ENCODE peak calls at places on chromosomes 4 and X, in eight cellular contexts. B, T, A, O, V, S, M and J are unnamed samples.

GRCh38 chr4:133624744-133625143 is 475.6 kb downstream of the PCDH10 start:
- DNase-seq in S (no peak), T (no peak), O (no peak), A (no peak), B (no peak), M (no peak), V (no peak), J (no peak)

GRCh38 chrX:123282241-123282640 is 98.2 kb downstream of the GRIA3 start:
- DNase-seq in A (no peak), B (no peak), T (no peak), S (no peak), M (no peak), V (no peak), O (no peak), J (no peak)

GRCh38 chr4:176099314-176099713 is 33.7 kb downstream of the WDR17 start:
- DNase-seq in M (no peak), S (no peak), B (no peak), T (no peak), O (no peak), V (no peak), A (no peak), J (no peak)

GRCh38 chr4:140213736-140214135 is 59.8 kb upstream of the MAML3 start:
- DNase-seq in M (no peak), O (no peak), A (peak), V (no peak), S (peak), B (no peak), T (no peak), J (no peak)

GRCh38 chr4:54781771-54782170 is 124.0 kb downstream of the KIT start:
- DNase-seq in T (no peak), M (no peak), S (no peak), B (no peak), O (no peak), A (no peak), V (no peak), J (no peak)

GRCh38 chrX:105126201-105126600 is 94.3 kb downstream of the TEX13A start:
- DNase-seq in M (no peak), V (no peak), B (no peak), O (no peak), A (no peak), S (no peak), T (no peak), J (no peak)

GRCh38 chrX:130772313-130773140 is 130.5 kb downstream of the ENOX2 start:
- DNase-seq in M (no peak), B (peak), O (no peak), V (no peak), T (no peak), S (no peak), A (peak), J (no peak)

GRCh38 chr4:20512053-20512810 is 188.0 kb upstream of the PACRGL start:
- DNase-seq in T (no peak), S (no peak), V (no peak), B (peak), A (no peak), O (no peak), M (no peak), J (no peak)

GRCh38 chrX:129361566-129361965 is 161.7 kb downstream of the SMARCA1 start:
- DNase-seq in A (no peak), B (no peak), O (no peak), M (no peak), T (no peak), V (no peak), S (no peak), J (no peak)

GRCh38 chr4:5471691-5472090 is 236.7 kb downstream of the EVC2 start:
- DNase-seq in M (no peak), A (no peak), B (no peak), V (no peak), T (no peak), S (peak), O (no peak), J (no peak)

GRCh38 chrX:47745386-47745785 is 86.4 kb upstream of the UXT start:
- DNase-seq in O (no peak), M (no peak), A (no peak), S (no peak), T (no peak), V (no peak), B (no peak), J (no peak)

GRCh38 chr4:7425171-7425570 is 9.6 kb downstream of the PSAPL1 start:
- DNase-seq in T (peak), A (no peak), M (no peak), B (no peak), S (no peak), O (no peak), V (no peak), J (no peak)

GRCh38 chr4:54063224-54063623 is 1.2 kb downstream of the CHIC2 start:
- DNase-seq in S (no peak), A (no peak), M (no peak), T (no peak), V (peak), O (no peak), B (no peak), J (no peak)

GRCh38 chr4:80266267-80266901 is at the start of gene FGF5:
- DNase-seq in M (no peak), V (peak), A (peak), B (peak), T (no peak), O (peak), S (peak), J (peak)

GRCh38 chr4:1503583-1504471 is 97.6 kb upstream of the NKX1-1 start:
- DNase-seq in A (no peak), T (peak), V (no peak), S (peak), O (no peak), M (no peak), B (no peak), J (no peak)

GRCh38 chr4:5827108-5828004 is 65.5 kb downstream of the CRMP1 start:
- DNase-seq in S (no peak), V (peak), B (no peak), T (no peak), O (no peak), A (no peak), M (no peak), J (no peak)

GRCh38 chr4:1950369-1950768 is 58.4 kb downstream of the NELFA start:
- DNase-seq in B (no peak), A (no peak), T (no peak), M (no peak), O (no peak), V (no peak), S (no peak), J (no peak)

GRCh38 chr4:17347445-17347844 is 164.4 kb downstream of the QDPR start:
- DNase-seq in S (peak), M (no peak), O (no peak), V (peak), A (peak), T (no peak), B (peak), J (no peak)

GRCh38 chrX:16975233-16975632 is 28.8 kb downstream of the REPS2 start:
- DNase-seq in V (no peak), M (no peak), S (no peak), T (no peak), O (no peak), A (no peak), B (no peak), J (no peak)

GRCh38 chr4:43274376-43274775 is 381.9 kb downstream of the GRXCR1 start:
- DNase-seq in V (no peak), B (no peak), O (no peak), S (no peak), A (no peak), T (no peak), M (no peak), J (no peak)

GRCh38 chr4:182142146-182143085 is 100.8 kb upstream of the TENM3 start:
- DNase-seq in A (no peak), V (peak), B (no peak), O (no peak), T (peak), M (no peak), S (peak), J (no peak)

GRCh38 chr4:110680217-110680616 is 57.3 kb upstream of the PITX2 start:
- DNase-seq in O (no peak), V (no peak), S (peak), A (no peak), M (no peak), T (no peak), B (no peak), J (no peak)

GRCh38 chr4:992297-993110 is 700 bp downstream of the SLC26A1 start:
- DNase-seq in V (peak), B (no peak), A (no peak), M (no peak), T (peak), S (no peak), O (no peak), J (no peak)

GRCh38 chr4:6591305-6591704 is 16.3 kb downstream of the MAN2B2 start:
- DNase-seq in A (no peak), O (no peak), V (no peak), T (no peak), S (no peak), M (no peak), B (peak), J (no peak)

GRCh38 chrX:7638053-7638452 is 204.9 kb upstream of the VCX start:
- DNase-seq in B (no peak), M (no peak), A (no peak), S (no peak), V (no peak), O (no peak), T (no peak), J (no peak)

GRCh38 chr4:157222764-157223145 is 2.2 kb downstream of the GRIA2 start:
- DNase-seq in T (no peak), B (peak), A (no peak), O (no peak), S (no peak), M (no peak), V (no peak), J (no peak)

GRCh38 chr4:109072595-109072994 is 229.9 kb downstream of the COL25A1 start:
- DNase-seq in S (no peak), A (no peak), V (no peak), M (no peak), B (no peak), T (no peak), O (no peak), J (no peak)

GRCh38 chrX:103941201-103941975 is 21.0 kb upstream of the TMSB15B start:
- DNase-seq in A (no peak), B (no peak), O (no peak), T (no peak), M (no peak), V (peak), S (no peak), J (no peak)

GRCh38 chr4:103996059-103996458 is 276.3 kb upstream of the TACR3 start:
- DNase-seq in T (no peak), V (no peak), S (peak), B (no peak), M (no peak), A (peak), O (no peak), J (no peak)

GRCh38 chrX:355329-356050 is 31.2 kb downstream of the PPP2R3B start:
- DNase-seq in V (no peak), T (no peak), O (no peak), B (no peak), A (no peak), S (no peak), M (no peak), J (no peak)